ENCODE peak calls at places on chromosome 13, in five cellular contexts. V is cardiac muscle cell, K is Caco-2, E is AG04450, Q is uterus. D is an unnamed sample. For H3K9me3, the result is how much of the 10 kb centered on the place peaks cover.

GRCh38 chr13:89923731-89924130 is 1423.8 kb upstream of the MIR17HG start:
- DNase-seq in E (peak), K (no peak), Q (no peak), V (no peak), D (no peak)

GRCh38 chr13:78102121-78102677 is 183.6 kb upstream of the EDNRB start:
- DNase-seq in E (no peak), Q (peak), K (no peak), V (no peak), D (peak)

GRCh38 chr13:100517135-100517534 is 71.5 kb downstream of the GGACT start:
- DNase-seq in E (no peak), V (no peak), K (peak), Q (no peak), D (no peak)

GRCh38 chr13:25286969-25287961 is at the start of gene MTMR6:
- DNase-seq in E (peak), Q (peak), K (peak), V (peak), D (peak)

GRCh38 chr13:28719656-28720055 is 886 bp upstream of the SLC46A3 start:
- DNase-seq in V (no peak), K (no peak), Q (no peak), E (no peak), D (no peak)

GRCh38 chr13:47147784-47148062 is 250.9 kb upstream of the HTR2A start:
- DNase-seq in V (no peak), K (no peak), Q (no peak), E (no peak), D (no peak)

GRCh38 chr13:100530645-100531044 is 57.9 kb downstream of the GGACT start:
- DNase-seq in E (no peak), V (no peak), Q (peak), K (no peak), D (no peak)

GRCh38 chr13:46605824-46606554 is 53.0 kb downstream of the LRCH1 start:
- DNase-seq in K (no peak), Q (no peak), V (no peak), E (no peak), D (no peak)

GRCh38 chr13:36966404-36966803 is 32.7 kb downstream of the ALG5 start:
- DNase-seq in K (no peak), V (no peak), Q (no peak), E (no peak), D (no peak)

GRCh38 chr13:46668302-46668720 is 115.3 kb downstream of the LRCH1 start:
- DNase-seq in Q (peak), V (no peak), K (no peak), E (peak), D (peak)

GRCh38 chr13:91291078-91291477 is 56.4 kb upstream of the MIR17HG start:
- DNase-seq in V (no peak), E (no peak), Q (no peak), K (no peak), D (no peak)

GRCh38 chr13:111050539-111050879 is 64.6 kb upstream of the ARHGEF7 start:
- DNase-seq in Q (no peak), E (no peak), K (no peak), V (no peak), D (no peak)
- TF ChIP-seq CTCF in Q (no peak), E (no peak), K (no peak), V (no peak), D (no peak)

GRCh38 chr13:98480915-98481510 is 95.9 kb downstream of the STK24 start:
- DNase-seq in V (peak), K (no peak), Q (no peak), E (no peak), D (no peak)

GRCh38 chr13:98476538-98476966 is 100.4 kb downstream of the STK24 start:
- DNase-seq in E (no peak), V (no peak), K (no peak), Q (peak), D (peak)

GRCh38 chr13:98479496-98480003 is 97.4 kb downstream of the STK24 start:
- DNase-seq in K (no peak), V (no peak), E (no peak), Q (no peak), D (no peak)

GRCh38 chr13:98476106-98476505 is 100.8 kb downstream of the STK24 start:
- DNase-seq in E (no peak), Q (no peak), K (no peak), V (no peak), D (no peak)

GRCh38 chr13:98478134-98479129 is 98.5 kb downstream of the STK24 start:
- DNase-seq in V (peak), Q (no peak), E (no peak), K (no peak), D (no peak)
- H3K4me3 ChIP-seq in V (no peak), Q (no peak), E (no peak), K (no peak), D (no peak)

DNA sequence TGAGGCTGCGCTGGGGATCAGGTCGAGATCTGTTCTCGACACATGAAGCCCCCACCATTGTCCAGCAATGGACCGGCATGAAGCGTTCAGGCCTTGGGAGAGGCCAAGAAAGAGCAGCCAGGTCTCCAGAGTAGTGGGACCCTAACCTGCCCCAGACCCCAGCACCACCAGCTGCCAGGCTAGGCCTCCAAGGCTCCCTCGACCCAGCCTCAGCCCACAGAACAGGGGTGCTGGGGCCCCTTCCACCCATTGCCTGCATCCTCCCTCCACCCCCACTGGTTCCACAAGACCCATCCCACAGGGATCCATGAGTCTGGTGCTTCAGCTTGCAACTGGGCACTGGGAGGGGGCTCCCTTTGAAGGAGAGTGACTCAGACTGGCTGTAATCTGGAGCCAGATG is 120.3 kb downstream of the TUBA3C start:
- DNase-seq in K (no peak), E (no peak), Q (no peak), V (no peak), D (peak)
- H3K9me3 ChIP-seq in K (under half), E (half or more), Q (under half), V (under half), D (under half)

GRCh38 chr13:31051999-31052398 is 109.7 kb downstream of the HSPH1 start:
- DNase-seq in K (peak), E (no peak), V (no peak), Q (no peak), D (no peak)
- TF ChIP-seq CTCF in K (no peak), E (peak), V (no peak), Q (no peak), D (no peak)

GRCh38 chr13:75365724-75366173 is 116.2 kb downstream of the TBC1D4 start:
- DNase-seq in E (peak), Q (no peak), K (no peak), V (no peak), D (no peak)
- H3K4me3 ChIP-seq in E (no peak), Q (no peak), K (no peak), V (no peak), D (no peak)

GRCh38 chr13:48311223-48311622 is 7.7 kb downstream of the RB1 start:
- DNase-seq in E (no peak), Q (no peak), K (no peak), V (no peak), D (no peak)
- H3K9me3 ChIP-seq in E (under half), Q (under half), K (under half), V (under half), D (under half)

GRCh38 chr13:33745370-33746324 is 72.3 kb upstream of the RFC3 start:
- DNase-seq in K (no peak), V (no peak), E (no peak), Q (no peak), D (no peak)

GRCh38 chr13:33746867-33747266 is 71.1 kb upstream of the RFC3 start:
- DNase-seq in E (no peak), V (no peak), K (no peak), Q (no peak), D (no peak)

GRCh38 chr13:33752631-33753030 is 65.3 kb upstream of the RFC3 start:
- DNase-seq in Q (no peak), E (no peak), V (no peak), K (no peak), D (no peak)

GRCh38 chr13:33756929-33757328 is 61.0 kb upstream of the RFC3 start:
- DNase-seq in V (no peak), E (no peak), K (no peak), Q (no peak), D (no peak)

GRCh38 chr13:33751151-33751550 is 66.8 kb upstream of the RFC3 start:
- DNase-seq in K (no peak), Q (no peak), V (no peak), E (no peak), D (no peak)
- TF ChIP-seq CTCF in K (no peak), Q (no peak), V (no peak), E (no peak), D (no peak)

GRCh38 chr13:98999635-98999952 is 21.7 kb upstream of the DOCK9 start:
- DNase-seq in Q (no peak), V (no peak), E (no peak), K (no peak), D (no peak)
- H3K4me3 ChIP-seq in Q (no peak), V (no peak), E (no peak), K (no peak), D (no peak)